ENCODE peak calls at places on chromosomes 7 and 10, in nine cellular contexts. H, U, O, A, Y, I, R, S and C are unnamed samples.

GRCh38 chr10:129470103-129470851 is 3.2 kb downstream of the MGMT start:
- DNase-seq in H (no peak), U (no peak), O (no peak), A (no peak), Y (no peak), I (no peak), R (no peak), S (no peak), C (no peak)

GRCh38 chr7:123581162-123581459 is 20.5 kb upstream of the ASB15 start:
- DNase-seq in H (no peak), U (no peak), O (no peak), A (no peak), Y (no peak), I (no peak), R (no peak), S (no peak), C (no peak)

GRCh38 chr7:50812847-50813475 is 30.3 kb upstream of the GRB10 start:
- DNase-seq in H (no peak), U (peak), O (peak), A (peak), Y (peak), I (peak), R (peak), S (no peak), C (no peak)

GRCh38 chr7:3657201-3657600 is 356.1 kb downstream of the SDK1 start:
- DNase-seq in H (no peak), U (no peak), O (no peak), A (no peak), Y (no peak), I (no peak), R (no peak), S (no peak), C (no peak)

GRCh38 chr10:986881-987634 is 1.2 kb upstream of the GTPBP4 start:
- DNase-seq in H (no peak), U (peak), O (no peak), A (peak), Y (no peak), I (peak), R (no peak), S (no peak), C (no peak)

GRCh38 chr7:70698219-70698832 is 433.6 kb upstream of the GALNT17 start:
- DNase-seq in H (no peak), U (peak), O (no peak), A (peak), Y (peak), I (peak), R (no peak), S (peak), C (no peak)

GRCh38 chr10:52645435-52645776 is 127.2 kb downstream of the MBL2 start:
- DNase-seq in H (no peak), U (no peak), O (no peak), A (no peak), Y (no peak), I (no peak), R (no peak), S (no peak), C (no peak)

GRCh38 chr7:138625084-138625848 is 75.9 kb downstream of the SVOPL start:
- DNase-seq in H (no peak), U (no peak), O (no peak), A (no peak), Y (no peak), I (no peak), R (no peak), S (no peak), C (no peak)

GRCh38 chr10:86178401-86179142 is 188.0 kb downstream of the GRID1 start:
- DNase-seq in H (no peak), U (no peak), O (no peak), A (no peak), Y (peak), I (no peak), R (no peak), S (no peak), C (no peak)

GRCh38 chr10:1159131-1160061 is 103.2 kb downstream of the WDR37 start:
- DNase-seq in H (peak), U (no peak), O (peak), A (no peak), Y (no peak), I (no peak), R (no peak), S (no peak), C (no peak)

GRCh38 chr10:127117125-127117524 is 79.3 kb downstream of the INSYN2A start:
- DNase-seq in H (no peak), U (peak), O (peak), A (peak), Y (peak), I (no peak), R (no peak), S (no peak), C (peak)

DNA sequence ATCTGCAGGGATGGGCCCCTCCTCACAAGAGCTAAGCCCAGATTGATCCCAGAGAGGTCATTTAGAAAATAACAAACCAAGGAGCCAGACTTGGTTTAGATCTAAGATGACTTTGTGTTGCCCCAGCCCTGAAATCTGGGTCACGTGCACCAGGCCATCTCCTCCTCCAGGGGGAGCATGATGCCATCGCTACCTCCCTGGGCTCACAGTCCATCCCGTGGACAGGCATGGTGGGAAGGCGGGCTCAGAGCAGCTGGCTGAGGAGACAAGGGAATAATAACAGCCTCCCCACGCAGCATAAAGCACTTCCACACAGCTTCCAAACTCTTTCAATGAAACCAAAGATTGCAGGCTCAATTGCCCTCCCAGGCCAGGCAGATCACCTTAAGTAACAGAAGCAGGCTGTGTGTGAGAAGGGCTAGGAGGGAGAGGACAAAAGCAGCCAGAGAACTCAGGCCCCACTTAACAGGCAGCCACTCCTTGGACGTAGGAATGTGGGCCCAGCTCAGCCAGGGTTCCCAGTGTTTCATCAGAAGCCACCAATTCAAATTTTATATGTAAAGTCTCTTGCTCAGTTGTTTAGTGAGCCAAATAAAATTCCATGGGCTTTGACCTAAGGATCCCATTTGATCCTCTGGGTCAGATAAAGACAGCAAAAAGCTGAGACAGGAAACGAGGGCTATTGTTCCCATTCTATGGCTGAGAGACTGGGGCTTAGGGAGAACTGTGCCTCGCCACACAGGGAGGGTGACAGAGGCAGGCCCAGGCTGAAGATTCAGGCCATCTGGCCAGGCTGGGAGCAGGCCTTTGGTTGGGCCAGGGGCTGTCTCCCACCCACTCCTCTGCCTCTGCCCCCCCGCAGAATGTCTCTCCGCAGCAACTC is 100.2 kb downstream of the COL13A1 start:
- DNase-seq in H (no peak), U (peak), O (peak), A (peak), Y (peak), I (peak), R (no peak), S (no peak), C (peak)
- TF ChIP-seq CTCF in H (peak), U (peak), O (peak), A (peak), Y (peak), I (peak), R (no peak), S (peak), C (peak)

GRCh38 chr10:43667317-43667731 is 18.6 kb upstream of the ZNF32 start:
- DNase-seq in H (no peak), U (no peak), O (no peak), A (no peak), Y (no peak), I (no peak), R (no peak), S (no peak), C (no peak)
- TF ChIP-seq CTCF in H (no peak), U (peak), O (no peak), A (peak), Y (peak), I (peak), R (no peak), S (no peak), C (peak)

GRCh38 chr7:127504715-127505114 is 80.7 kb downstream of the GCC1 start:
- DNase-seq in H (no peak), U (peak), O (no peak), A (peak), Y (peak), I (no peak), R (no peak), S (peak), C (no peak)
- TF ChIP-seq CTCF in H (peak), U (peak), O (no peak), A (peak), Y (peak), I (peak), R (no peak), S (peak), C (no peak)

GRCh38 chr7:80098795-80099194 is 35.8 kb upstream of the GNAI1 start:
- DNase-seq in H (no peak), U (no peak), O (no peak), A (no peak), Y (no peak), I (no peak), R (no peak), S (no peak), C (no peak)
- TF ChIP-seq CTCF in H (no peak), U (peak), O (no peak), A (peak), Y (no peak), I (peak), R (no peak), S (no peak), C (peak)

GRCh38 chr10:101889256-101890210 is 45.9 kb upstream of the KCNIP2 start:
- DNase-seq in H (peak), U (peak), O (peak), A (peak), Y (peak), I (peak), R (peak), S (peak), C (peak)
- TF ChIP-seq CTCF in H (peak), U (peak), O (peak), A (peak), Y (peak), I (peak), R (no peak), S (peak), C (peak)

DNA sequence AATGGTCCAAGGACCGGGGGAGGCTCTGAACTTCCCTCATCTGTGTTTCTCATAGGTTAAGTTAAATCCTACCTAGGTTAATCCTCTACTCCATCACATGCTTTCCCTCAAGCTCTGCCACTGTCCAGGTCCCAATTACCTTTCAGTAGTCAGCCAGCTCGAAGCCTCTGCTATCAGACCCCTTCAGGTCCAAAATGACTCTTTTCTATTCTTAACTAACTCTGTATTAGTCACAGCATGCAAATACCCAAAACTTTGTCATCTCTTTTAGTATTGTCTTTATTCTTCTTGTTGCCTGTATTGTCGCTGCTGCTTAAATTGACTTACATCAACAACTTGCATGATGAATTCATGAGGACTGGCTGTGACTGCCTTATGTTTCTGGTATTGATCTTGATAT is 15.3 kb downstream of the PPP1R17 start:
- DNase-seq in H (no peak), U (no peak), O (no peak), A (no peak), Y (no peak), I (no peak), R (no peak), S (no peak), C (no peak)
- TF ChIP-seq CTCF in H (no peak), U (no peak), O (no peak), A (no peak), Y (no peak), I (no peak), R (no peak), S (no peak), C (no peak)

GRCh38 chr7:117217121-117217520 is 105.7 kb downstream of the WNT2 start:
- DNase-seq in H (no peak), U (no peak), O (no peak), A (no peak), Y (no peak), I (peak), R (no peak), S (no peak), C (no peak)
- TF ChIP-seq CTCF in H (no peak), U (no peak), O (no peak), A (no peak), Y (no peak), I (no peak), R (no peak), S (no peak), C (no peak)

GRCh38 chr7:7330997-7331396 is 148.7 kb downstream of the C1GALT1 start:
- DNase-seq in H (no peak), U (no peak), O (no peak), A (no peak), Y (no peak), I (no peak), R (no peak), S (no peak), C (no peak)
- TF ChIP-seq CTCF in H (no peak), U (no peak), O (no peak), A (no peak), Y (no peak), I (no peak), R (no peak), S (no peak), C (no peak)

GRCh38 chr7:139990571-139990970 is 72.2 kb downstream of the PARP12 start:
- DNase-seq in H (no peak), U (no peak), O (no peak), A (no peak), Y (no peak), I (no peak), R (no peak), S (no peak), C (no peak)

GRCh38 chr7:139985811-139986210 is 76.9 kb downstream of the PARP12 start:
- DNase-seq in H (no peak), U (no peak), O (no peak), A (no peak), Y (no peak), I (no peak), R (no peak), S (no peak), C (no peak)

GRCh38 chr7:139990142-139990535 is 72.6 kb downstream of the PARP12 start:
- DNase-seq in H (no peak), U (no peak), O (no peak), A (no peak), Y (no peak), I (no peak), R (no peak), S (no peak), C (no peak)

GRCh38 chr7:139989366-139990141 is 73.2 kb downstream of the PARP12 start:
- DNase-seq in H (no peak), U (no peak), O (no peak), A (no peak), Y (no peak), I (no peak), R (no peak), S (no peak), C (no peak)

DNA sequence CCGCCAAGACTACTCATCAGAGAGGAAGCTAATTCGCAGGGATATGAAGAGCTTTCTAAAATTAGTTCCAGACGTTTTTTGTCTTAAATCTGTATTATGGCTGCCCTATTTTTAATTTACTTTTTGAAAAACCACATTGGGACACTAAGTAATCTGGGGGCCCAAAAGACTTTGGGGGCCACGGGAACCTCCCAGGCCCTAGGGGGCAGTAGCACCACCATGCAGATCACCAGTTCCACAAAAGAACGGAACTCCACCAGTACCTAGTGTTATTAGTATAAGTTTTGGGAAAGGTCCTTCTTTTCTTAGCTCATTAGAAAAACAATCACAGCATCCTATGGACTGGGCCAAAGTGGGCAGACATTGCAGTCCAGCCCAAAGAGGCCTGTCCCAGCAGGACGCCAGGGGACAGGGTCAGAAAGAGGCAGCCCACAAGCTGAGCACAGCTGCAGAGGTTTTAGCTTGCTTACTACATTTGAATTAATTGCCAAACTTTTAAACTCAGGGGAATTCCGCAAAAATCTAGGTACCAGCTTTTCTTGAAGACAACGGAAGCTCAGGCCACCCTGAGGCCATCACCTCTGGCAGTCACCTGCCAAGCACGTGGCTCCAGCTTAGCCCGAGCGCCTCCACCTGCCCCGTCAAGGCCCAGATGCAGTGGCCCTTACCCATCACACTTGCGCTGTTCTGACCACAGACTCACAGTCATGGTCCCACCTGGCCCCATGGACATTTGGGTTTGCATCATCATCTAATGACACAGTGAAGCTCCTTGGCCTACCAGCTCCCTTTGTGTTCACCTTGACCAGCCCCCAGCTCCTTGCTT is 74.8 kb downstream of the PARP12 start:
- DNase-seq in H (no peak), U (no peak), O (no peak), A (no peak), Y (no peak), I (no peak), R (no peak), S (no peak), C (no peak)
- TF ChIP-seq CTCF in H (no peak), U (no peak), O (no peak), A (no peak), Y (no peak), I (no peak), R (no peak), S (no peak), C (no peak)